ENCODE peak calls at places on chromosomes 13 and 19, in seven cellular contexts. One of them, this sample, is unnamed.

GRCh38 chr13:112957295-112957677 is 11.7 kb upstream of the MCF2L start:
- DNase-seq in cardiac fibroblast: no peak
- DNase-seq in GM12865: no peak
- DNase-seq in neural progenitor cell: no peak
- DNase-seq in SJSA1: no peak
- DNase-seq in HCT116: no peak
- DNase-seq in left ventricle myocardium inferior: no peak
- DNase-seq in this sample: no peak

GRCh38 chr13:59677966-59678814 is 485.5 kb downstream of the DIAPH3 start:
- DNase-seq in cardiac fibroblast: peak; percentile 82
- DNase-seq in GM12865: peak; percentile 59
- DNase-seq in neural progenitor cell: peak; percentile 65
- DNase-seq in SJSA1: no peak
- DNase-seq in HCT116: peak; percentile 29
- DNase-seq in left ventricle myocardium inferior: no peak
- DNase-seq in this sample: peak; percentile 22

GRCh38 chr13:48038763-48039162 is 1.2 kb downstream of the NUDT15 start:
- DNase-seq in cardiac fibroblast: no peak
- DNase-seq in GM12865: peak; percentile 24
- DNase-seq in neural progenitor cell: peak; percentile 5
- DNase-seq in SJSA1: no peak
- DNase-seq in HCT116: no peak
- DNase-seq in left ventricle myocardium inferior: no peak
- DNase-seq in this sample: peak; percentile 4

GRCh38 chr19:50505856-50506611 is 5.0 kb downstream of the JOSD2 start:
- DNase-seq in cardiac fibroblast: no peak
- DNase-seq in GM12865: no peak
- DNase-seq in neural progenitor cell: no peak
- DNase-seq in SJSA1: no peak
- DNase-seq in HCT116: no peak
- DNase-seq in left ventricle myocardium inferior: no peak
- DNase-seq in this sample: no peak

GRCh38 chr13:47281981-47282380 is 385.1 kb upstream of the HTR2A start:
- DNase-seq in cardiac fibroblast: no peak
- DNase-seq in GM12865: no peak
- DNase-seq in neural progenitor cell: no peak
- DNase-seq in SJSA1: no peak
- DNase-seq in HCT116: no peak
- DNase-seq in left ventricle myocardium inferior: no peak
- DNase-seq in this sample: no peak

GRCh38 chr13:30607908-30608307 is 9.8 kb upstream of the USPL1 start:
- DNase-seq in cardiac fibroblast: peak; percentile 60
- DNase-seq in GM12865: peak; percentile 92
- DNase-seq in neural progenitor cell: no peak
- DNase-seq in SJSA1: no peak
- DNase-seq in HCT116: no peak
- DNase-seq in left ventricle myocardium inferior: no peak
- DNase-seq in this sample: peak; percentile 89

GRCh38 chr19:15673176-15673654 is 328 bp downstream of the CYP4F12 start:
- DNase-seq in cardiac fibroblast: no peak
- DNase-seq in GM12865: no peak
- DNase-seq in neural progenitor cell: no peak
- DNase-seq in SJSA1: no peak
- DNase-seq in HCT116: no peak
- DNase-seq in left ventricle myocardium inferior: peak; percentile 15
- DNase-seq in this sample: no peak

GRCh38 chr13:87777395-87777794 is 106.2 kb downstream of the SLITRK5 start:
- DNase-seq in cardiac fibroblast: no peak
- DNase-seq in GM12865: no peak
- DNase-seq in neural progenitor cell: peak; percentile 25
- DNase-seq in SJSA1: no peak
- DNase-seq in HCT116: no peak
- DNase-seq in left ventricle myocardium inferior: no peak
- DNase-seq in this sample: no peak

GRCh38 chr19:41939861-41940442 is 11.7 kb upstream of the ERFL start:
- DNase-seq in cardiac fibroblast: no peak
- DNase-seq in GM12865: peak; percentile 73
- DNase-seq in neural progenitor cell: peak; percentile 62
- DNase-seq in SJSA1: no peak
- DNase-seq in HCT116: no peak
- DNase-seq in left ventricle myocardium inferior: no peak
- DNase-seq in this sample: no peak

GRCh38 chr13:70375718-70376117 is 267.5 kb upstream of the KLHL1 start:
- DNase-seq in cardiac fibroblast: no peak
- DNase-seq in GM12865: no peak
- DNase-seq in neural progenitor cell: peak; percentile 58
- DNase-seq in SJSA1: no peak
- DNase-seq in HCT116: no peak
- DNase-seq in left ventricle myocardium inferior: no peak
- DNase-seq in this sample: no peak

GRCh38 chr13:28532226-28533048 is 37.5 kb upstream of the FLT1 start:
- DNase-seq in cardiac fibroblast: peak; percentile 2
- DNase-seq in GM12865: no peak
- DNase-seq in neural progenitor cell: peak; percentile 70
- DNase-seq in SJSA1: peak; percentile 22
- DNase-seq in HCT116: no peak
- DNase-seq in left ventricle myocardium inferior: peak; percentile 53
- DNase-seq in this sample: no peak

GRCh38 chr13:112346173-112346898 is 29.8 kb upstream of the SPACA7 start:
- DNase-seq in cardiac fibroblast: no peak
- DNase-seq in GM12865: no peak
- DNase-seq in neural progenitor cell: peak; percentile 68
- DNase-seq in SJSA1: no peak
- DNase-seq in HCT116: peak; percentile 18
- DNase-seq in left ventricle myocardium inferior: no peak
- DNase-seq in this sample: no peak

GRCh38 chr19:18397242-18398202 is at the start of gene LRRC25:
- DNase-seq in cardiac fibroblast: no peak
- DNase-seq in GM12865: peak; percentile 72
- DNase-seq in neural progenitor cell: peak; percentile 91
- DNase-seq in SJSA1: no peak
- DNase-seq in HCT116: no peak
- DNase-seq in left ventricle myocardium inferior: peak; percentile 46
- DNase-seq in this sample: no peak
- H3K4me3 ChIP-seq in cardiac fibroblast: no peak within 1 kb of the TSS
- H3K4me3 ChIP-seq in GM12865: peak within 1 kb of the TSS; percentile 42
- H3K4me3 ChIP-seq in neural progenitor cell: peak within 1 kb of the TSS; percentile 20
- H3K4me3 ChIP-seq in SJSA1: no peak within 1 kb of the TSS
- H3K4me3 ChIP-seq in HCT116: no peak within 1 kb of the TSS
- H3K4me3 ChIP-seq in left ventricle myocardium inferior: peak within 1 kb of the TSS; percentile 48
- H3K4me3 ChIP-seq in this sample: peak within 1 kb of the TSS; percentile 41

GRCh38 chr19:14135355-14135754 is 1.0 kb downstream of the ASF1B start:
- DNase-seq in cardiac fibroblast: no peak
- DNase-seq in GM12865: no peak
- DNase-seq in neural progenitor cell: no peak
- DNase-seq in SJSA1: no peak
- DNase-seq in HCT116: no peak
- DNase-seq in left ventricle myocardium inferior: no peak
- DNase-seq in this sample: no peak
- H3K4me3 ChIP-seq in cardiac fibroblast: no peak overlapping the region
- H3K4me3 ChIP-seq in GM12865: peak overlapping the region; percentile 93
- H3K4me3 ChIP-seq in neural progenitor cell: peak overlapping the region; percentile 75
- H3K4me3 ChIP-seq in SJSA1: peak overlapping the region; percentile 66
- H3K4me3 ChIP-seq in HCT116: peak overlapping the region; percentile 87
- H3K4me3 ChIP-seq in left ventricle myocardium inferior: no peak overlapping the region
- H3K4me3 ChIP-seq in this sample: peak overlapping the region; percentile 97

GRCh38 chr13:114225610-114226009 is 9.1 kb upstream of the CDC16 start:
- DNase-seq in cardiac fibroblast: no peak
- DNase-seq in GM12865: no peak
- DNase-seq in neural progenitor cell: no peak
- DNase-seq in SJSA1: no peak
- DNase-seq in HCT116: no peak
- DNase-seq in left ventricle myocardium inferior: no peak
- DNase-seq in this sample: no peak

GRCh38 chr13:114226088-114226487 is 8.6 kb upstream of the CDC16 start:
- DNase-seq in cardiac fibroblast: no peak
- DNase-seq in GM12865: peak; percentile 17
- DNase-seq in neural progenitor cell: no peak
- DNase-seq in SJSA1: no peak
- DNase-seq in HCT116: no peak
- DNase-seq in left ventricle myocardium inferior: no peak
- DNase-seq in this sample: no peak

GRCh38 chr13:114226699-114227323 is 7.9 kb upstream of the CDC16 start:
- DNase-seq in cardiac fibroblast: peak; percentile 86
- DNase-seq in GM12865: peak; percentile 90
- DNase-seq in neural progenitor cell: peak; percentile 88
- DNase-seq in SJSA1: peak; percentile 50
- DNase-seq in HCT116: peak; percentile 75
- DNase-seq in left ventricle myocardium inferior: peak; percentile 82
- DNase-seq in this sample: peak; percentile 59

GRCh38 chr13:114228176-114228575 is 6.5 kb upstream of the CDC16 start:
- DNase-seq in cardiac fibroblast: no peak
- DNase-seq in GM12865: no peak
- DNase-seq in neural progenitor cell: no peak
- DNase-seq in SJSA1: no peak
- DNase-seq in HCT116: no peak
- DNase-seq in left ventricle myocardium inferior: no peak
- DNase-seq in this sample: no peak

DNA sequence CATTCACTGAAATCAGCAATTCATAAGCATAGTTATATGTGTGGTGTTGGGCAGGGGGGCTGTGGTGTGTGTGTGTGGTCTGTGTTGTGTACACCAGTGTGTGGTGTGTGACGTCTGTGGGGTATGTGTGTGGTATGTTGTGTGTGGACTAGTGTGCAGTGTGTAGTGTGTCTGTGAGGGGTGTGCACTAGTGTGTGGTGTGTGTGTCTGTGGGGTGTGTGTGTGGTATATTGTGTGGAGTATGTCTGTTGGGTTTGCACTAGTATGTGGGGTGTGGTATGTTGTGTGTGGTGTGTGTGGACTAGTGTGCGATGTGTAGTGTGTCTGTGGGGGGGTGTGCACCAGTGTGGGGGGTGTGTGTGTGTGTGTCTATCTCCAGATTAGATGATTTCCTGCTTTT is 7.2 kb upstream of the CDC16 start:
- DNase-seq in cardiac fibroblast: no peak
- DNase-seq in GM12865: no peak
- DNase-seq in neural progenitor cell: no peak
- DNase-seq in SJSA1: no peak
- DNase-seq in HCT116: no peak
- DNase-seq in left ventricle myocardium inferior: no peak
- DNase-seq in this sample: no peak
- H3K4me3 ChIP-seq in cardiac fibroblast: no peak overlapping the region
- H3K4me3 ChIP-seq in GM12865: no peak overlapping the region
- H3K4me3 ChIP-seq in neural progenitor cell: no peak overlapping the region
- H3K4me3 ChIP-seq in SJSA1: no peak overlapping the region
- H3K4me3 ChIP-seq in HCT116: no peak overlapping the region
- H3K4me3 ChIP-seq in left ventricle myocardium inferior: no peak overlapping the region
- H3K4me3 ChIP-seq in this sample: no peak overlapping the region

GRCh38 chr13:45292176-45292575 is 48.8 kb downstream of the TPT1 start:
- DNase-seq in cardiac fibroblast: no peak
- DNase-seq in GM12865: no peak
- DNase-seq in neural progenitor cell: no peak
- DNase-seq in SJSA1: no peak
- DNase-seq in HCT116: peak; percentile 70
- DNase-seq in left ventricle myocardium inferior: no peak
- DNase-seq in this sample: no peak
- H3K4me3 ChIP-seq in cardiac fibroblast: no peak overlapping the region
- H3K4me3 ChIP-seq in GM12865: no peak overlapping the region
- H3K4me3 ChIP-seq in neural progenitor cell: no peak overlapping the region
- H3K4me3 ChIP-seq in SJSA1: no peak overlapping the region
- H3K4me3 ChIP-seq in HCT116: no peak overlapping the region
- H3K4me3 ChIP-seq in left ventricle myocardium inferior: no peak overlapping the region
- H3K4me3 ChIP-seq in this sample: no peak overlapping the region

DNA sequence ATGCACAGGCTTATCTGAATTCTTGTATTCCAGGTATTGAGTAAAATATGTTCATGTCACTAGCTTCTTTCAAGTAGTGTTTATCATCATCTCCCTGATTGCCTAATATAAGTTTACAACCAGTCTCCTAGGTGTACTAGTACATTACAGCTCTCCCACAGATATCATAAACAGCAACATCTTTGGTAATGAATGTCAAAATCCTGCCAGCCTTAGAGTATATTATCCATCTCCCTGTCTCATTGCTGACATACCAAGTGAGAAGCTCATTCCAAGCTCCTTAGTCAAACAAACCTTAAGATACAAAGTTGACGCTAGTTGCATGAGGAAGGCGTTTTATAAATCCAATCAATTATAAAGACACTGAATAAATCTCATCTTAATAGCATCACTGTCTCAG is 689.1 kb upstream of the GPC6 start:
- DNase-seq in cardiac fibroblast: no peak
- DNase-seq in GM12865: no peak
- DNase-seq in neural progenitor cell: no peak
- DNase-seq in SJSA1: no peak
- DNase-seq in HCT116: no peak
- DNase-seq in left ventricle myocardium inferior: no peak
- DNase-seq in this sample: no peak
- H3K4me3 ChIP-seq in cardiac fibroblast: no peak overlapping the region
- H3K4me3 ChIP-seq in GM12865: no peak overlapping the region
- H3K4me3 ChIP-seq in neural progenitor cell: no peak overlapping the region
- H3K4me3 ChIP-seq in SJSA1: no peak overlapping the region
- H3K4me3 ChIP-seq in HCT116: no peak overlapping the region
- H3K4me3 ChIP-seq in left ventricle myocardium inferior: no peak overlapping the region
- H3K4me3 ChIP-seq in this sample: no peak overlapping the region

This sample was measured in GM12864.